ENCODE peak calls at places on chromosomes 11 and 22, in ten cellular contexts. P, E, Q, U, K, L, V, S, Z and F are unnamed samples.

GRCh38 chr22:44647141-44647540 is 54.9 kb upstream of the PRR5 start:
- DNase-seq in L (no peak), Z (no peak), K (no peak), P (no peak), V (no peak), E (no peak), U (no peak), Q (no peak), S (no peak), F (no peak)

GRCh38 chr11:132561937-132562336 is 970.4 kb downstream of the OPCML start:
- DNase-seq in P (no peak), U (no peak), V (no peak), L (no peak), Q (no peak), S (no peak), K (no peak), Z (no peak), E (no peak), F (no peak)

GRCh38 chr11:43933608-43934358 is 8.7 kb upstream of the C11orf96 start:
- DNase-seq in S (no peak), K (no peak), Q (no peak), Z (no peak), U (no peak), V (peak; percentile 83), L (no peak), P (no peak), E (no peak), F (no peak)

GRCh38 chr11:116534270-116534975 is 238.4 kb downstream of the BUD13 start:
- DNase-seq in Z (no peak), U (no peak), K (no peak), L (no peak), Q (no peak), E (no peak), P (no peak), V (peak; percentile 62), S (no peak), F (no peak)

GRCh38 chr11:67376873-67377808 is 3.7 kb upstream of the CLCF1 start:
- DNase-seq in S (no peak), V (no peak), K (no peak), U (no peak), Q (no peak), P (peak; percentile 15), Z (no peak), L (no peak), E (no peak), F (no peak)

GRCh38 chr11:17476317-17477083 is at the start of gene ABCC8:
- DNase-seq in U (peak; percentile 53), Q (no peak), V (peak; percentile 89), Z (no peak), P (no peak), K (no peak), S (no peak), L (no peak), E (no peak), F (peak; percentile 2)

GRCh38 chr11:2702771-2703486 is 3.1 kb upstream of the KCNQ1OT1 start:
- DNase-seq in K (no peak), E (no peak), Z (no peak), P (no peak), L (no peak), U (peak; percentile 56), S (no peak), Q (peak; percentile 10), V (peak; percentile 83), F (no peak)

GRCh38 chr11:132408877-132409276 is 1038.5 kb downstream of the NTM start:
- DNase-seq in E (no peak), P (no peak), U (no peak), S (no peak), Z (no peak), Q (no peak), L (no peak), K (no peak), V (no peak), F (no peak)

GRCh38 chr11:120793806-120794479 is 230.0 kb upstream of the TBCEL start:
- DNase-seq in V (no peak), E (no peak), P (no peak), Q (no peak), S (no peak), U (no peak), K (no peak), Z (no peak), L (no peak), F (no peak)

GRCh38 chr11:109075976-109076375 is 346.0 kb upstream of the C11orf87 start:
- DNase-seq in K (no peak), L (no peak), P (no peak), V (no peak), Z (no peak), E (no peak), Q (peak; percentile 74), S (no peak), U (no peak), F (no peak)

GRCh38 chr11:129894281-129895125 is 875 bp downstream of the NFRKB start:
- DNase-seq in P (no peak), Z (no peak), U (no peak), Q (no peak), L (no peak), E (no peak), V (no peak), K (no peak), S (no peak), F (no peak)

GRCh38 chr11:85627332-85627997 is at the start of gene DLG2:
- DNase-seq in K (no peak), E (no peak), P (peak; percentile 33), Q (no peak), Z (no peak), V (no peak), U (no peak), L (peak; percentile 46), S (peak; percentile 5), F (peak; percentile 25)

GRCh38 chr11:66136752-66137123 is 66.7 kb downstream of the PACS1 start:
- DNase-seq in U (no peak), Q (no peak), Z (no peak), S (no peak), P (peak; percentile 48), L (no peak), V (no peak), E (no peak), K (no peak), F (no peak)